ENCODE peak calls at places on chromosomes 13 and 19, in seven cellular contexts. W is thoracic aorta; G is lower leg skin; R is frontal cortex; T is GM18507; N is activated CD4-positive, alpha-beta T cell treated with anti-CD3 and anti-CD28 coated beads, Interleukin-2, amount 10 ng/mL, durations not matched to agents 7 days and 5 days; B is AML-193. A is an unnamed sample.

GRCh38 chr13:79534596-79534995 is 53.6 kb downstream of the NDFIP2 start:
- DNase-seq in W (no peak), T (no peak), B (no peak), N (no peak), G (no peak), R (no peak), A (no peak)

GRCh38 chr19:58555920-58556632 is 1.2 kb upstream of the CHMP2A start:
- DNase-seq in G (no peak), W (no peak), N (no peak), T (no peak), B (no peak), R (no peak), A (no peak)

GRCh38 chr13:75139291-75139690 is 342.7 kb downstream of the TBC1D4 start:
- DNase-seq in T (no peak), N (no peak), R (no peak), G (no peak), B (no peak), W (no peak), A (no peak)

GRCh38 chr19:35479278-35479677 is 11.0 kb downstream of the KRTDAP start:
- DNase-seq in B (no peak), W (no peak), N (no peak), G (no peak), R (no peak), T (no peak), A (no peak)

GRCh38 chr19:33398361-33399060 is 25.0 kb downstream of the CEBPG start:
- DNase-seq in T (no peak), N (no peak), R (peak; percentile 3), B (no peak), W (no peak), G (no peak), A (no peak)

GRCh38 chr13:30394798-30395191 is 27.5 kb upstream of the UBE2L5 start:
- DNase-seq in B (peak; percentile 64), W (no peak), N (peak; percentile 53), R (no peak), G (no peak), T (no peak), A (no peak)

GRCh38 chr13:22161871-22162270 is 491.0 kb downstream of the FGF9 start:
- DNase-seq in W (no peak), B (no peak), T (no peak), G (no peak), N (no peak), R (no peak), A (no peak)

GRCh38 chr19:47757617-47758432 is 12.5 kb downstream of the NOP53 start:
- DNase-seq in R (no peak), N (no peak), G (no peak), T (no peak), W (no peak), B (no peak), A (no peak)